ENCODE peak calls at places on chromosome 18, in four cellular contexts. W is mammary epithelial cell, I is GM23248, E is heart left ventricle. K is an unnamed sample.

GRCh38 chr18:7133181-7133580 is 15.6 kb upstream of the LAMA1 start:
- DNase-seq in E (no peak), W (no peak), I (peak; percentile 30), K (no peak)

GRCh38 chr18:62954341-62954740 is 239.0 kb downstream of the PHLPP1 start:
- DNase-seq in E (no peak), I (no peak), W (peak; percentile 17), K (no peak)

GRCh38 chr18:58611471-58612131 is 17.3 kb downstream of the ALPK2 start:
- DNase-seq in E (no peak), I (peak; percentile 38), W (peak; percentile 67), K (peak; percentile 37)

GRCh38 chr18:35581555-35582309 is at the start of gene GALNT1:
- DNase-seq in I (peak; percentile 57), E (peak; percentile 67), W (peak; percentile 3), K (no peak)

GRCh38 chr18:35661483-35662146 is 80.1 kb downstream of the GALNT1 start:
- DNase-seq in W (no peak), I (no peak), E (no peak), K (no peak)

GRCh38 chr18:5951515-5952081 is 56.3 kb upstream of the TMEM200C start:
- DNase-seq in I (no peak), E (no peak), W (no peak), K (no peak)

GRCh38 chr18:79250236-79250993 is 145.3 kb upstream of the NFATC1 start:
- DNase-seq in E (no peak), I (no peak), W (no peak), K (no peak)

GRCh38 chr18:24111936-24112335 is 26.9 kb upstream of the CABYR start:
- DNase-seq in W (no peak), I (no peak), E (no peak), K (no peak)

GRCh38 chr18:48543228-48543627 is 4.4 kb downstream of the CTIF start:
- DNase-seq in E (no peak), W (peak; percentile 21), I (no peak), K (no peak)

GRCh38 chr18:57242285-57242684 is 95.4 kb downstream of the BOD1L2 start:
- DNase-seq in I (no peak), E (no peak), W (no peak), K (no peak)

GRCh38 chr18:36375118-36375517 is 77.6 kb downstream of the FHOD3 start:
- DNase-seq in W (no peak), E (no peak), I (no peak), K (no peak)

GRCh38 chr18:77090546-77091200 is 41.9 kb downstream of the MBP start:
- DNase-seq in I (no peak), W (no peak), E (no peak), K (no peak)
- H3K4me1 ChIP-seq in I (peaks cover 16% of the 10 kb centered on the region), W (peaks cover 42% of the 10 kb centered on the region), E (peaks cover 39% of the 10 kb centered on the region), K (peaks cover 12% of the 10 kb centered on the region)

GRCh38 chr18:71028285-71028762 is 739.5 kb downstream of the SOCS6 start:
- DNase-seq in I (no peak), W (no peak), E (no peak), K (no peak)
- H3K4me1 ChIP-seq in I (no peaks in the 10 kb centered on the region), W (no peaks in the 10 kb centered on the region), E (no peaks in the 10 kb centered on the region), K (no peaks in the 10 kb centered on the region)

GRCh38 chr18:26819046-26819445 is 46.5 kb downstream of the AQP4 start:
- DNase-seq in E (no peak), W (no peak), I (no peak), K (no peak)
- H3K4me1 ChIP-seq in E (no peaks in the 10 kb centered on the region), W (no peaks in the 10 kb centered on the region), I (no peaks in the 10 kb centered on the region), K (no peaks in the 10 kb centered on the region)

DNA sequence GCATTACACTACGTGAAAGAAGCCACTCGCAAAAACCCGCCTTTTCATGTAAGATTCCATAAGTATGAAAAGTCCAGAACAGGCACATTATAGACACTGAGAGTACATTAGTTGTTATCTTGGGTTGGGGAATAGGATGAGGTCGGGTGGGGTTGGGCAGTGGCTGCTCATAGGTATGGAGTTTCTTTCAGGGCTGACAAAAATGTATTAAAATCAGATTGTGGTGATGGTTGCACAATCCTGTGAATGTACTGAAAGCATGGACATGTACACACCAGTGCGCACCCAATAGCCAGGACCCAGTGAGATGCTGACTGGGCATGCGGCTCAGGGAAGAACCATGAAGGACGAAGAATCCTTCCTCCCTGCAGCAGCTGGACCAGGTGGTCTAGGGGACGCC is 50.3 kb downstream of the MBP start:
- DNase-seq in W (peak; percentile 62), I (no peak), E (no peak), K (no peak)
- H3K4me1 ChIP-seq in W (peaks cover 46% of the 10 kb centered on the region), I (peaks cover 23% of the 10 kb centered on the region), E (peaks cover 75% of the 10 kb centered on the region), K (peaks cover 2% of the 10 kb centered on the region)

GRCh38 chr18:13712400-13713131 is 13.8 kb downstream of the FAM210A start:
- DNase-seq in W (no peak), E (no peak), I (no peak), K (no peak)
- H3K4me1 ChIP-seq in W (peaks cover 20% of the 10 kb centered on the region), E (peaks cover 10% of the 10 kb centered on the region), I (peaks cover 4% of the 10 kb centered on the region), K (peaks cover 1% of the 10 kb centered on the region)

DNA sequence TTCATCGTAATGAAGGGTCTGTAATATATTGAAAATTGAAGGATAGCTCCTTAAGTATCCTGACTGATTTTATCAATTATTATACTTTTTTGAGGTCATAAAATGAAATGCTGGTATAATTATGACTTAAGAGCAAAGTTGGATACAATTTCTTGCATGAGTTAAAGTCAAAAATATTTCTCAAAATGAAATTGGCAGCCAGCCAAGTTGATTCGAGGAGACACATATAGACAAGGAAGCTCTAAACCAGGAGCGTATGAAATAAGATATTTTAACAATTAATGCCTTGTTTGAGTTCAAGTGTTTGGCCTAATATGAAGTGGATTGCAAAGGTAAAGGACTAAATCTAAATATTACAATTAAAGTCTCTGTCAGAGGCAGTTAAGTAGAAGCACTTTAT is 260.4 kb upstream of the DSEL start:
- DNase-seq in W (peak; percentile 13), I (peak; percentile 16), E (no peak), K (no peak)
- H3K4me1 ChIP-seq in W (no peaks in the 10 kb centered on the region), I (peaks cover 14% of the 10 kb centered on the region), E (no peaks in the 10 kb centered on the region), K (no peaks in the 10 kb centered on the region)

GRCh38 chr18:44830551-44830950 is 149.9 kb downstream of the SETBP1 start:
- DNase-seq in W (no peak), E (no peak), I (no peak), K (no peak)
- H3K4me1 ChIP-seq in W (peaks cover 10% of the 10 kb centered on the region), E (peaks cover 71% of the 10 kb centered on the region), I (peaks cover 16% of the 10 kb centered on the region), K (peaks cover 2% of the 10 kb centered on the region)

GRCh38 chr18:37838086-37838485 is 272.5 kb upstream of the CELF4 start:
- DNase-seq in I (no peak), W (no peak), E (no peak), K (no peak)
- H3K4me1 ChIP-seq in I (no peaks in the 10 kb centered on the region), W (no peaks in the 10 kb centered on the region), E (no peaks in the 10 kb centered on the region), K (no peaks in the 10 kb centered on the region)

DNA sequence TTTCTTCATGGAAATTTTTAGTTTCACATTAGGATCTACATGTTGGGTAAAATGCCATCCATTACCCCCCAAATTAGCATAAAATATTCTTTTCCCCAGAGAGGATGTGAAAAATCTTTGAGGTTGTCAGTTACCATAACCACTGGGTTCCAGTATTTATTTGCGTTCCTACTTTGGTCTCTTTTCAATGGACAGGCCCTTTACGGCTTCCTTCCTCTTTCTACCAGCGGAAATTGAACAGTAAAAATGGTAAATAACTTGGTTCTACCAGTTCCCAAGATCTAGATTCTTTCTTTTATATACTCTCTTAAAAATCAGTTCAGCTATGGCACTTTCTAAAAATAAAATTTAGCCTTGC is 169.2 kb upstream of the APCDD1 start:
- DNase-seq in I (no peak), E (no peak), W (no peak), K (no peak)
- H3K4me1 ChIP-seq in I (no peaks in the 10 kb centered on the region), E (peaks cover 4% of the 10 kb centered on the region), W (no peaks in the 10 kb centered on the region), K (peaks cover 2% of the 10 kb centered on the region)

K was measured in iPS DF 6.9.